ENCODE peak calls at places on chromosomes 5 and 9, in four cellular contexts. X, S, H and I are unnamed samples.

GRCh38 chr5:133227897-133228296 is 176.1 kb downstream of the HSPA4 start:
- DNase-seq in H (no peak), S (no peak), X (no peak), I (no peak)

GRCh38 chr5:115666023-115666422 is 40.2 kb upstream of the TMED7 start:
- DNase-seq in X (no peak), H (peak; percentile 46), S (no peak), I (no peak)

GRCh38 chr5:98940586-98940985 is 11.8 kb upstream of the CHD1 start:
- DNase-seq in S (no peak), X (peak; percentile 44), H (no peak), I (no peak)

GRCh38 chr5:180815241-180816031 is 12.8 kb upstream of the MGAT1 start:
- DNase-seq in X (no peak), S (no peak), H (no peak), I (no peak)

GRCh38 chr5:168047043-168047668 is 244.3 kb upstream of the WWC1 start:
- DNase-seq in S (no peak), H (peak; percentile 50), X (peak; percentile 81), I (peak; percentile 69)

GRCh38 chr9:20614602-20615216 is 7.6 kb downstream of the MLLT3 start:
- DNase-seq in X (no peak), S (no peak), H (no peak), I (no peak)

GRCh38 chr5:174003795-174004194 is 14.8 kb downstream of the C5orf47 start:
- DNase-seq in H (no peak), S (no peak), X (no peak), I (no peak)

GRCh38 chr5:105680858-105681257 is 1989.9 kb downstream of the EFNA5 start:
- DNase-seq in X (no peak), S (peak; percentile 44), H (no peak), I (no peak)

GRCh38 chr5:150342583-150342982 is 14.9 kb upstream of the TCOF1 start:
- DNase-seq in H (no peak), S (no peak), X (no peak), I (no peak)

GRCh38 chr5:52605317-52605991 is 182.3 kb upstream of the ITGA1 start:
- DNase-seq in H (no peak), S (no peak), X (no peak), I (no peak)

GRCh38 chr9:109270971-109271900 is 49.6 kb downstream of the EPB41L4B start:
- DNase-seq in S (no peak), H (no peak), X (no peak), I (no peak)

GRCh38 chr9:97918641-97919040 is 3.7 kb downstream of the TRMO start:
- DNase-seq in X (no peak), S (no peak), H (no peak), I (no peak)

GRCh38 chr5:52800394-52801213 is 12.9 kb downstream of the ITGA1 start:
- DNase-seq in H (peak; percentile 79), S (peak; percentile 82), X (peak; percentile 73), I (no peak)

GRCh38 chr5:159764283-159764927 is 151.9 kb upstream of the ADRA1B start:
- DNase-seq in X (no peak), S (peak; percentile 88), H (no peak), I (no peak)

GRCh38 chr9:131851414-131851813 is 111.5 kb upstream of the RAPGEF1 start:
- DNase-seq in X (no peak), S (no peak), H (no peak), I (no peak)

GRCh38 chr9:79829566-79830347 is 258.0 kb downstream of the TLE4 start:
- DNase-seq in X (no peak), S (no peak), H (no peak), I (no peak)

GRCh38 chr5:136516617-136517016 is 151.3 kb upstream of the TRPC7 start:
- DNase-seq in S (no peak), H (no peak), X (no peak), I (no peak)

GRCh38 chr5:175572922-175573321 is 84.9 kb upstream of the HRH2 start:
- DNase-seq in H (peak; percentile 44), S (no peak), X (no peak), I (no peak)

GRCh38 chr9:127388037-127388855 is 8.7 kb upstream of the SLC2A8 start:
- DNase-seq in H (peak; percentile 96), S (peak; percentile 87), X (no peak), I (no peak)

GRCh38 chr5:169876376-169876775 is 103.9 kb downstream of the INSYN2B start:
- DNase-seq in H (peak; percentile 47), X (no peak), S (peak; percentile 58), I (no peak)

GRCh38 chr5:73909474-73909873 is 283.5 kb downstream of the ARHGEF28 start:
- DNase-seq in H (no peak), S (no peak), X (no peak), I (no peak)

GRCh38 chr5:120405923-120406322 is 58.2 kb upstream of the PRR16 start:
- DNase-seq in H (peak; percentile 88), X (no peak), S (no peak), I (no peak)

GRCh38 chr5:56848206-56848605 is 32.9 kb downstream of the MAP3K1 start:
- DNase-seq in H (no peak), S (no peak), X (peak; percentile 33), I (no peak)

DNA sequence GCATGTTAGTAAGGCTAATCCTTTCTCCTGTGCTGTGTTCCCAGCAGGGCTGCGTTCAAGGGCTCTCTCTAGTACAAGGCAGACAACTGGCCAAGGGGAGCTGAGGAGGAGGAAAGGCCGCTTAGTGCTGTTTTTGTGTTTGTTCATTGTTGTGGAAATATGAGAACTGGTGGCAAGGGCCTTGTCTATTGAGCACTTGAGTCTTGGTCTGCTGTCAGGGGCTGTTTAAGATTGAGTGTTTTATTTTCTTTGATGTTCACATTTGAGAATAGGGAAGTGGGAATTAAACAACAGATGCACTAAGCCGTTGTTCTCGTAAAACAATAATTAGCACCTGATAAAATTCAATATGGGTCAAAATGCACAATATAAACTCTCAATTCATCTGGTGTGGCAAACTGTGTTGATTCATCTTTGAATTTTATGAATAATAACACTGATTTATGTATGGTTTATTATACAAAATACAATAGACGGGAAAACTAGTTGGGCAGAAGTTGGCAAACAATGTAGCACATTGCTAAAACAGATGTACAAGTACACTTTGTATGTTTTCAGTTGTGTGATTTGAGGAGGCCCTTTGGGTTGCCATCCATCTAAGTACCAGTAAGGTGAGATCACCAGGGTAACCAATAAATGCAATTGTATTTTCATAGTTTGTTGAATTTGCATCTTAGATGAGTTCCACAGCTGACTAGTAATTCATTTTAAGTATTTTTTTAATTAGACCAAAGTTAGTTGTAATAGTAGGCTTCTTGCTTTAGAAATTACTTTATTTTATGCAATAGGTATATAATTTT is 97.6 kb upstream of the GRHPR start:
- DNase-seq in S (peak; percentile 4), H (no peak), X (peak; percentile 51), I (peak; percentile 17)
- H2AFZ ChIP-seq in S (no peak overlapping the region), H (no peak overlapping the region), X (no peak overlapping the region), I (no peak overlapping the region)

GRCh38 chr9:136798708-136799078 is 2.6 kb downstream of the CCDC183 start:
- DNase-seq in S (peak; percentile 62), H (no peak), X (no peak), I (no peak)

GRCh38 chr9:136802321-136802720 is 5.4 kb upstream of the RABL6 start:
- DNase-seq in X (no peak), H (no peak), S (peak; percentile 57), I (no peak)

GRCh38 chr9:136799079-136799853 is 3.1 kb downstream of the CCDC183 start:
- DNase-seq in S (peak; percentile 74), H (no peak), X (peak; percentile 52), I (no peak)

GRCh38 chr9:136796238-136796774 is at the start of gene CCDC183:
- DNase-seq in X (no peak), S (no peak), H (no peak), I (no peak)

DNA sequence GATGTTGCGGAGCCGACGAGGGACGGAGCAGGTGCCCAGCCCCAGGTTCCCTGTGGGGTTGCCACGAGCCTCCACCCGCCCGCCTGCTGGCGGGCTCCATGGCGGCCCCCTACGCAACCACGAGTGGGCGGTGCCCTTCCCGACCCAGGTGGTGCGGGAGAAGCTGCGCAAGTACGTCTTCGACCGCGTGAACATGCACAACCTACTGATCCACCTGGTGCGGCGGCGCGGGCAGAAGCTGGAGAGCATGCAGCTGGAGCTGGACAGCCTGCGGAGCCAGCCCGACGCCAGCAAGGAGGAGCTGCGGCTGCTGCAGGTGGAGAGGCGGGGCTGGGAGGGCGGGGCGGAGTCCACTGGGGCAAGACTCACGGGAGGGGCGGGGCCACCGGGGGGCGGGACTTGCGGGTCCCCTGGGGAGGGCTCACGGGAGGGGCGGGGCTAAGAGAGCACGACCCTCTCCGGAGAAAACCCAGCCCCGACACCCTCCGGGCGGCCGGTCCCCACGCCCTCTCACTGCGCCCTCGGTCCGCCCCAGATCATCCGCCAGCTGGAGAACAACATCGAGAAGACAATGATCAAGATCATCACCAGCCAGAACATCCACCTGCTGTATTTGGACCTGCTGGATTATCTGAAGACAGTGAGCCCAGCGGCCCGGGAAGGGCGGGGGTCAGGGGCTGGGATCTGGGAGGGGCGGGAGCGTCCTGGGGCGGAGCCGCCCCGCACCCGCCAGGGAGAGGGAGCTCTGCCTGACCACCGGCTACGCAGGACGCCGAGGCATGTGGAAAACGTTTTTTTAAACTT is 3.9 kb downstream of the CCDC183 start:
- DNase-seq in X (peak; percentile 97), H (peak; percentile 80), S (peak; percentile 95), I (peak; percentile 93)
- H2AFZ ChIP-seq in X (peak overlapping the region; percentile 91), H (peak overlapping the region; percentile 35), S (no peak overlapping the region), I (peak overlapping the region; percentile 89)

GRCh38 chr5:82421119-82421518 is 143.0 kb upstream of the RPS23 start:
- DNase-seq in H (peak; percentile 94), X (no peak), S (peak; percentile 65), I (no peak)

GRCh38 chr5:82425591-82425990 is 147.4 kb upstream of the RPS23 start:
- DNase-seq in X (no peak), S (no peak), H (no peak), I (no peak)

GRCh38 chr5:82419559-82420332 is 141.6 kb upstream of the RPS23 start:
- DNase-seq in X (no peak), S (no peak), H (no peak), I (no peak)

GRCh38 chr5:82422001-82422740 is 144.0 kb upstream of the RPS23 start:
- DNase-seq in S (peak; percentile 45), H (no peak), X (no peak), I (no peak)

DNA sequence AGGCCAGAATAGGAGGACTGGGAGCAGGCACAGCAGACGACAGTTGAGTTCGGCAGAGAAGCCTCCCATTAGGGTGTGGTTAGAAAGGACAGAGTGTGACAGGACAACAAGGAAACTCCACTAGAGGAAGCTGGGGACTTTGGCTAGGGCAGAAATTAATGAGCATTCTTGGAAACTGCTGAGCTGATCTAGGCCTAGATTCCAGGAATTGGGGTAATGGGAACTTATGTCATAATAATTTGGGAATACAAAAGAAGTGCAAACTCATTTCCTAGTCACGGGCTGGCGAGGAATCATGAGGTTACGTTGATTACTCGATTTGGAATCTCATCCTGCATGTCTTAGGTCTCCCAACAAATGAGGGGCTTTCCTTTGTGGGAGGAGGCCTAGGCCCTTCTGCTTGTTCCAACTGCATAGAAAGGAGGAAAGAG is 144.6 kb upstream of the RPS23 start:
- DNase-seq in H (no peak), X (no peak), S (peak; percentile 76), I (no peak)
- H2AFZ ChIP-seq in H (no peak overlapping the region), X (no peak overlapping the region), S (peak overlapping the region; percentile 42), I (no peak overlapping the region)

GRCh38 chr5:123425444-123425843 is 2.2 kb upstream of the CEP120 start:
- DNase-seq in S (no peak), H (no peak), X (no peak), I (no peak)
- H2AFZ ChIP-seq in S (peak overlapping the region; percentile 3), H (no peak overlapping the region), X (peak overlapping the region; percentile 46), I (peak overlapping the region; percentile 50)

DNA sequence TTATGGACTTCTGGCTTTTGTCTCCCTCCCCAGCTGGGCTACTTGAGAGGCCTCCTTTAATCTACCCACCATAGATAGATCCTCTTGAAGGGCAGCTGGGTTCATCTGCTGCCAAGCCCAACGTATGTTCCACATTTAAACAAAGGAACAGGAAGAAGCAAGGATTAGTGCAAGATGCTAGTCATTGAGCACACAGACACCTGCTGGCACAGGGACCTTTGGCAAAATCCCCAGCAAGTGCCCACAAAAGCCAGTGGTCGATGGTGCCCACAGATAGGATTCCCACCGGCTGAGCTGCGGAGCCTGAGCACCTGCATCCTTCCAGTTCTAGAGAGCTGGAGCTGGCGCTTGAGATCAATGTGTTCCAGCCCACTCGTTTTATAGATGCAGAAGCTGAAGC is 57.7 kb upstream of the SHB start:
- DNase-seq in S (no peak), X (no peak), H (no peak), I (no peak)
- H2AFZ ChIP-seq in S (no peak overlapping the region), X (no peak overlapping the region), H (no peak overlapping the region), I (no peak overlapping the region)